ENCODE peak calls at places on chromosomes 16 and 17, in ten cellular contexts. J is A549, T is tibial artery, U is neural crest cell, C is cardiac fibroblast, E is GM10248, Y is sigmoid colon, O is neural progenitor cell, V is astrocyte of the spinal cord, R is right lobe of liver. H is an unnamed sample.

GRCh38 chr17:80000955-80001354 is 34.7 kb downstream of the TBC1D16 start:
- DNase-seq in J (no peak), T (no peak), U (no peak), C (no peak), E (no peak), Y (no peak), O (no peak), V (no peak), R (no peak), H (no peak)

GRCh38 chr16:278863-279366 is 1.5 kb upstream of the ARHGDIG start:
- DNase-seq in J (no peak), T (no peak), U (no peak), C (peak), E (no peak), Y (no peak), O (peak), V (no peak), R (no peak), H (no peak)

GRCh38 chr17:39677581-39678339 is 9.5 kb downstream of the PNMT start:
- DNase-seq in J (no peak), T (peak), U (no peak), C (peak), E (no peak), Y (peak), O (no peak), V (no peak), R (no peak), H (no peak)

GRCh38 chr17:76051071-76051467 is 21.2 kb downstream of the SRP68 start:
- DNase-seq in J (no peak), T (no peak), U (no peak), C (no peak), E (no peak), Y (no peak), O (no peak), V (peak), R (no peak), H (no peak)

GRCh38 chr17:61467416-61468262 is 15.4 kb downstream of the TBX4 start:
- DNase-seq in J (no peak), T (peak), U (peak), C (peak), E (no peak), Y (peak), O (peak), V (peak), R (peak), H (no peak)

GRCh38 chr17:15311996-15312395 is 29.4 kb downstream of the TEKT3 start:
- DNase-seq in J (no peak), T (no peak), U (no peak), C (no peak), E (no peak), Y (no peak), O (no peak), V (no peak), R (no peak), H (no peak)

GRCh38 chr16:30989469-30990047 is 4.6 kb downstream of the HSD3B7 start:
- DNase-seq in J (no peak), T (no peak), U (no peak), C (no peak), E (no peak), Y (no peak), O (no peak), V (no peak), R (no peak), H (no peak)

GRCh38 chr16:88645455-88645854 is 5.4 kb downstream of the CYBA start:
- DNase-seq in J (no peak), T (no peak), U (no peak), C (no peak), E (no peak), Y (no peak), O (no peak), V (no peak), R (no peak), H (no peak)

GRCh38 chr17:73189417-73190099 is 3.3 kb upstream of the COG1 start:
- DNase-seq in J (peak), T (no peak), U (peak), C (peak), E (peak), Y (no peak), O (peak), V (peak), R (no peak), H (no peak)

GRCh38 chr17:12095522-12095921 is 74.8 kb downstream of the MAP2K4 start:
- DNase-seq in J (no peak), T (no peak), U (no peak), C (no peak), E (no peak), Y (no peak), O (no peak), V (no peak), R (no peak), H (no peak)

GRCh38 chr16:70679653-70680494 is 6.0 kb downstream of the MTSS2 start:
- DNase-seq in J (peak), T (no peak), U (no peak), C (no peak), E (no peak), Y (no peak), O (peak), V (no peak), R (no peak), H (no peak)

GRCh38 chr16:53714080-53715050 is 10.4 kb downstream of the FTO start:
- DNase-seq in J (no peak), T (no peak), U (no peak), C (peak), E (no peak), Y (no peak), O (peak), V (peak), R (no peak), H (no peak)

GRCh38 chr17:40452074-40452787 is 9.0 kb downstream of the IGFBP4 start:
- DNase-seq in J (no peak), T (peak), U (no peak), C (peak), E (no peak), Y (no peak), O (no peak), V (peak), R (no peak), H (no peak)

GRCh38 chr17:50487213-50488096 is 8.8 kb downstream of the RSAD1 start:
- DNase-seq in J (no peak), T (no peak), U (no peak), C (no peak), E (no peak), Y (no peak), O (no peak), V (no peak), R (no peak), H (no peak)

GRCh38 chr16:30567160-30567990 is 4.1 kb downstream of the ZNF688 start:
- DNase-seq in J (no peak), T (no peak), U (no peak), C (no peak), E (no peak), Y (no peak), O (no peak), V (no peak), R (no peak), H (no peak)

GRCh38 chr16:67661101-67661661 is 421 bp downstream of the PARD6A start:
- DNase-seq in J (peak), T (no peak), U (no peak), C (no peak), E (no peak), Y (peak), O (peak), V (peak), R (no peak), H (no peak)

GRCh38 chr17:63911657-63912100 is 621 bp upstream of the CSHL1 start:
- DNase-seq in J (peak), T (no peak), U (peak), C (peak), E (peak), Y (no peak), O (peak), V (no peak), R (peak), H (no peak)

GRCh38 chr16:27475561-27475960 is 73.6 kb downstream of the IL21R start:
- DNase-seq in J (no peak), T (no peak), U (no peak), C (peak), E (no peak), Y (no peak), O (no peak), V (peak), R (no peak), H (no peak)

GRCh38 chr17:72545756-72546155 is 424.9 kb downstream of the SOX9 start:
- DNase-seq in J (no peak), T (no peak), U (no peak), C (peak), E (no peak), Y (no peak), O (no peak), V (no peak), R (no peak), H (no peak)

GRCh38 chr16:89844739-89845339 is 16.6 kb downstream of the SPIRE2 start:
- DNase-seq in J (no peak), T (no peak), U (no peak), C (no peak), E (no peak), Y (no peak), O (no peak), V (no peak), R (no peak), H (no peak)

GRCh38 chr16:88013091-88013609 is 61.9 kb downstream of the BANP start:
- DNase-seq in J (no peak), T (peak), U (no peak), C (no peak), E (no peak), Y (peak), O (no peak), V (peak), R (peak), H (no peak)

GRCh38 chr17:19365833-19366636 is 3.5 kb upstream of the B9D1 start:
- DNase-seq in J (no peak), T (no peak), U (no peak), C (no peak), E (no peak), Y (peak), O (no peak), V (no peak), R (no peak), H (no peak)

GRCh38 chr17:73232587-73233373 is 28.9 kb downstream of the CPSF4L start:
- DNase-seq in J (peak), T (no peak), U (no peak), C (peak), E (peak), Y (peak), O (peak), V (peak), R (peak), H (no peak)

GRCh38 chr17:74631468-74632195 is 8.1 kb upstream of the CD300E start:
- DNase-seq in J (no peak), T (peak), U (no peak), C (peak), E (peak), Y (no peak), O (no peak), V (no peak), R (no peak), H (no peak)

GRCh38 chr16:9739301-9739700 is 442.9 kb downstream of the GRIN2A start:
- DNase-seq in J (no peak), T (no peak), U (no peak), C (no peak), E (no peak), Y (no peak), O (no peak), V (no peak), R (no peak), H (no peak)

GRCh38 chr17:40854175-40854814 is 12.7 kb downstream of the KRT12 start:
- DNase-seq in J (peak), T (no peak), U (no peak), C (peak), E (no peak), Y (no peak), O (no peak), V (peak), R (no peak), H (no peak)

GRCh38 chr16:88831838-88832237 is 20.1 kb upstream of the APRT start:
- DNase-seq in J (no peak), T (no peak), U (no peak), C (no peak), E (no peak), Y (no peak), O (no peak), V (no peak), R (no peak), H (no peak)

DNA sequence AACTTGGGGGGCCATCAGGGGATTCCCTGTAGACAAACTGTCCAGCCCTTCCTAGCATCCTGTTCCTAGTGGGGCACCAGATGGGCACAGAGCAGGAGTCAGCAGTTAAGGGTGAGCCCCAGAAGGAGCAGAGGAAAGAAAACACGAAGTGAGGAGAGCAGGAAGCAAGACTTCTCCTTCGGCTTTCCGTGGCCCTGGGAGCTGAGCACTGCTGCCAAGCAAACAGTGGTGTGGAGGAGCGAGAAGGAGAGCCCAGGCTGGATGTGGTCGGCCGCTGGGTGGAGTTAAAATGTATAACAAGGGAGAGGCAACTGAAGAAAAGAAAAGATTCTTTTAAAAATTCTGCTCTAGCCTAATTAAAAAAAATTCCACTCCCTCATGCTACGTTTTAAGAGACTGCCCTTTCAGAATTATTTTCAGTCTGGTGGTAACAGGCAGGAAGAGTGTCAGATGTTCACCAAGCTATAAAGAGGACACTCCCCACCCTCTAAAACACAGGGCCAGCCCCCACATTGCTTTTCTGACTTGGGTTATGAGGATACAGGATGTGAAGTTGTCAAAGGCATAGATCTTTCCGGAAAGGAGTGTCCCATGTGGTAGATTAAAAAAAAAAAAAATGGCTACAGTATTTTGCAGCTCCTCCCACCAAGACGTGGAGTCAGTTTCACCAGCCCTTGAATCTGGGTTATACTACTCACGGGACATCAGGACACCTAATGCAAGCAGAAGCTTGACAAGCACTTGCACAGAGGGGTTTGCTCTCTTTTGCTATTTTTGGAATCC is 74.9 kb upstream of the ZFHX3 start:
- DNase-seq in J (no peak), T (peak), U (no peak), C (peak), E (no peak), Y (no peak), O (no peak), V (peak), R (peak), H (no peak)
- TF ChIP-seq CTCF in J (no peak), T (no peak), U (no peak), C (no peak), E (no peak), Y (no peak), O (no peak), V (no peak), R (no peak), H (no peak)

GRCh38 chr16:22374311-22375116 is at the start of gene CDR2:
- DNase-seq in J (peak), T (peak), U (peak), C (peak), E (peak), Y (peak), O (peak), V (peak), R (peak), H (peak)

GRCh38 chr16:22375963-22376640 is 1.7 kb upstream of the CDR2 start:
- DNase-seq in J (no peak), T (no peak), U (no peak), C (no peak), E (no peak), Y (no peak), O (no peak), V (no peak), R (no peak), H (no peak)

GRCh38 chr16:22375117-22375962 is 921 bp upstream of the CDR2 start:
- DNase-seq in J (no peak), T (no peak), U (no peak), C (no peak), E (no peak), Y (no peak), O (peak), V (no peak), R (no peak), H (no peak)

GRCh38 chr16:22372882-22373661 is 1.3 kb downstream of the CDR2 start:
- DNase-seq in J (no peak), T (no peak), U (no peak), C (no peak), E (no peak), Y (no peak), O (peak), V (no peak), R (no peak), H (no peak)

DNA sequence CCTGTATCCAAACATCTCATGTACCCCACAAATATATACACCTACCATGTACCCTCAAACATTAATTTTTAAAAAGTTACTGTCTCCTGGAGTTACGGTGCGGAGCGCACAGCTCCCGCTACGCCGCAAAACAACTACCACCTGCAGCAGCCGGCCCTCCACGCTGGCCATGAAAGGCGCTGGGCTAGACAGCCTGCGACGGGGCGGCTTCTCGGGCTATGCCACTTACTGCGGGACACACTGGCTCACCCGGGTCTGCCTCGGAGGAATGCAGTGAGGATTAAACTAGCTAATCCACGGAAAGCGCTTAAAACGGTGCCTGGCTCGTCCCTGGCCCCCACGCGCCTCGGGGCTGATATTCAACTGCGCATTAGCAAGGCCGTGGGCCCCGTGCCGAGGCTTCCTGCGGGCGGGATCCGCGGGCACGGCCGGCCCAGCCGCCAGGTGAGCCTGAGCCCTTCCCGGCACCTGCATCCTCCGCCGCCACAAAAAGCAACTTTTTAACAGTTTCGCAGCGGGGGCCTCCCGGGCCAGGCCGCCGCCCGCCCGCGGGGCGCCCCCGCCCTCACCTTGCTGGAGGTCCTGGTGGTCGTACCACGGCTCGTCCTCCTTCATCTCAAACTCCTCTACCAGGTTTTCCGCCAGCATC is 633 bp downstream of the CDR2 start:
- DNase-seq in J (no peak), T (peak), U (peak), C (peak), E (peak), Y (peak), O (peak), V (peak), R (peak), H (peak)
- TF ChIP-seq CTCF in J (no peak), T (no peak), U (no peak), C (no peak), E (no peak), Y (no peak), O (no peak), V (no peak), R (no peak), H (no peak)

DNA sequence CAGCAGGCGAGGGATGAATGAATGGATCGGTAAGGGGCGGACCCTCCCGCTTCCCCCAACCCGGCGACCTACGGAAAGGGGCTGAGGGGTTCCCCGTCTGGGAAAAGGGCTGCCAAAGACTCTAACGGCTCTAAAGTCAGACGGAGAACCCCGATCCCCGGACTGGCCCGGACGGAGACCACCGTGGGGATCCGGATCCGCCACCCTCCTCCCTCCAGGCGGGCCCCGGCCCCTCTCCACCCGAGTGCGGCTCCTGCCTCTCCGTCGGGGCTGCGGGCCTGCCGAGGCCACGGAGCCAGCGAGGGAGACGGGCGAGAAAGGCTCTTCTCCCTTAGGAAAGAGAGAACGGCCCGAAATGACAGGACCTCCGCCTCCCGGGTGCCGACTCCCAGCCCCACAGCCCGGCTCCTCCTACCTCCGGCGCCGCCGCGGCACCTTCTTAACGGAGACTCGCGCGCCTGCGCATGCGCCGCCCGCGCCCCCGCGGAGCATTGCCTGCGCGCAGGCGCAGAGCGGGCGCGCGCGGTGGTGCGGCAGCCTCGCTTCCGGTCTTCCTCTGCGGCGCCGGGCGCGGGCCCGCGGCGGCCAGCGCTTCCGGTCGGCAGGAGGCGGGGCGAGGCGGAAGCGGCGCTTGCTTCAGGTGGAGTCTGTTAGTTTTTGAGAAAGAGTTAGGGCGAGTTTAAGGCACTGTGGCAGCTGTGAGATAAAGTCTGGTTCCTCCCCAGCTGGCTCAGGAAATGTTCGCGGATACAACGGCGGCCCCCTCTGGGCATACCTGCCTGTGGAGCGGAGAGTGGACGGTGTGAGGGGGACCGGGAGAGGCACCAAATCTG is at the start of gene SLX4:
- DNase-seq in J (peak), T (peak), U (peak), C (peak), E (peak), Y (peak), O (peak), V (peak), R (peak), H (peak)
- TF ChIP-seq CTCF in J (no peak), T (peak), U (no peak), C (no peak), E (no peak), Y (no peak), O (no peak), V (no peak), R (no peak), H (no peak)

GRCh38 chr17:6435051-6435450 is at the start of gene AIPL1:
- DNase-seq in J (no peak), T (no peak), U (no peak), C (no peak), E (no peak), Y (no peak), O (peak), V (no peak), R (no peak), H (no peak)
- TF ChIP-seq CTCF in J (no peak), T (no peak), U (no peak), C (no peak), E (no peak), Y (no peak), O (no peak), V (no peak), R (no peak), H (no peak)

DNA sequence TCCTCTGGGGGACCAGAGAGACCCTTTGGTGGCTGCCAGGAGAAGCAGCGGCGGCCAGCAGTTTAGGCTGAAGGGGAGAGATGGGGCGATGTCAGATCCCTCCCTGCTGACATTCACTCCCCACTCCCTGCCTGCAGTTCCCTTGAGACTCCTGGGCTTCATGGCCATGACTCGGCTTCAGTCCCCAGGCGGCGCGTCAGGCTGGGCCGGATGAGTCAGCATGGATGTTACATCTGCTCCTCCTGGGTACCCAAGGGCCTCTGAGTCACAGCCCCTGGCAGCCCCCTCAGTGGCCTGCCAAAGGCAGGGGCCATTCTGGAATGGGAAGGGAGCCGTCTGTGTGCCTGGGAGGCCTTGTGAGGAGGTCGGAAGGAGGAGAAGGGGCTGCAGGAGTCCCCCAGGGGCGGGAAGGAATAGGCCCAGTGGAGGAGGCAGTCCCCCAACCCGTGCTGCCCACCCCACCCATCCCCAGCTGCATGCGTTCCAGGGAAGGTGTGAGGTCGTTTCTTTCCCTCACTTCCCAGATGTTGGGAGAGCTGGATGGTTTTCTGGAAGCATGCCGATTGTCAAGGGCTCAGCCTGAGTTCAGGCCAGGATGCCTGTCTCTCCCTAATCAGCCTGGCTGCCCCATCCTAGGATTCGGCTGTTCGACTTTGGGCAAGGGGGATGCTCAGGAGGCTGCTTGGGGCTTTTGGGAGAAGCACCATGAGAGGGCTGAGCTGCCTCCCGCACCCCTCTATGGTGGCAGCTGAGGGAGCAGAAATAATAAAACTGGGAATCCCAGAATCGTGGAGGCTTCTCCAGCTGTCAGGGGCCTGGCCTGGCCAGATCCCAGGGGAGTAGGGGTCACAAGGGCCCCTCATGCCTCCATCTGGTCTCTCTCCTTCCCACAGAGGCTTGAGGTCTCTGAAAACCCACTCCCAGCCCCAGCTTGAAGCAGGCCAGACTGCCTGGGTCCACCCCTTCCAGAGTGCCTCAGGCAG is 9.7 kb downstream of the RHBDL3 start:
- DNase-seq in J (peak), T (peak), U (no peak), C (peak), E (no peak), Y (no peak), O (no peak), V (peak), R (no peak), H (no peak)
- TF ChIP-seq CTCF in J (no peak), T (no peak), U (no peak), C (no peak), E (no peak), Y (no peak), O (no peak), V (peak), R (no peak), H (no peak)